ENCODE peak calls at places on chromosomes 6 and 20, in six cellular contexts. One of them, this sample, is unnamed.

GRCh38 chr6:110366241-110366640 is 8.1 kb upstream of the METTL24 start:
- DNase-seq in heart left ventricle: no peak
- DNase-seq in tibial nerve: no peak
- DNase-seq in nephron progenitor cell: no peak
- DNase-seq in glutamatergic neuron: no peak
- DNase-seq in astrocyte of the spinal cord: no peak
- DNase-seq in this sample: no peak

GRCh38 chr6:125790403-125791150 is at the start of gene NCOA7:
- DNase-seq in glutamatergic neuron: peak
- DNase-seq in astrocyte of the spinal cord: peak
- DNase-seq in heart left ventricle: peak
- DNase-seq in nephron progenitor cell: peak
- DNase-seq in tibial nerve: peak
- DNase-seq in this sample: peak

GRCh38 chr6:170090561-170090960 is 200.3 kb downstream of the DLL1 start:
- DNase-seq in glutamatergic neuron: no peak
- DNase-seq in tibial nerve: no peak
- DNase-seq in nephron progenitor cell: no peak
- DNase-seq in astrocyte of the spinal cord: no peak
- DNase-seq in heart left ventricle: no peak
- DNase-seq in this sample: no peak

GRCh38 chr6:136486357-136486756 is 63.9 kb downstream of the MAP7 start:
- DNase-seq in heart left ventricle: no peak
- DNase-seq in nephron progenitor cell: no peak
- DNase-seq in astrocyte of the spinal cord: no peak
- DNase-seq in tibial nerve: no peak
- DNase-seq in glutamatergic neuron: no peak
- DNase-seq in this sample: no peak

GRCh38 chr6:128111096-128111495 is 210.2 kb upstream of the THEMIS start:
- DNase-seq in tibial nerve: no peak
- DNase-seq in nephron progenitor cell: no peak
- DNase-seq in heart left ventricle: no peak
- DNase-seq in glutamatergic neuron: no peak
- DNase-seq in astrocyte of the spinal cord: peak
- DNase-seq in this sample: no peak

GRCh38 chr6:8939615-8940014 is 504.3 kb upstream of the SLC35B3 start:
- DNase-seq in nephron progenitor cell: no peak
- DNase-seq in tibial nerve: no peak
- DNase-seq in heart left ventricle: no peak
- DNase-seq in glutamatergic neuron: no peak
- DNase-seq in astrocyte of the spinal cord: no peak
- DNase-seq in this sample: no peak

GRCh38 chr6:90003941-90004340 is 109.7 kb downstream of the GJA10 start:
- DNase-seq in tibial nerve: no peak
- DNase-seq in glutamatergic neuron: no peak
- DNase-seq in heart left ventricle: no peak
- DNase-seq in astrocyte of the spinal cord: peak
- DNase-seq in nephron progenitor cell: no peak
- DNase-seq in this sample: no peak

GRCh38 chr6:132713355-132714134 is at the start of gene VNN1:
- DNase-seq in tibial nerve: peak
- DNase-seq in astrocyte of the spinal cord: no peak
- DNase-seq in glutamatergic neuron: no peak
- DNase-seq in heart left ventricle: peak
- DNase-seq in nephron progenitor cell: no peak
- DNase-seq in this sample: peak

GRCh38 chr6:138382498-138383265 is 5.0 kb downstream of the SMIM28 start:
- DNase-seq in glutamatergic neuron: no peak
- DNase-seq in tibial nerve: no peak
- DNase-seq in nephron progenitor cell: no peak
- DNase-seq in astrocyte of the spinal cord: no peak
- DNase-seq in heart left ventricle: no peak
- DNase-seq in this sample: no peak

GRCh38 chr20:22630698-22631097 is 46.3 kb upstream of the FOXA2 start:
- DNase-seq in heart left ventricle: no peak
- DNase-seq in glutamatergic neuron: peak
- DNase-seq in tibial nerve: no peak
- DNase-seq in astrocyte of the spinal cord: no peak
- DNase-seq in nephron progenitor cell: no peak
- DNase-seq in this sample: no peak

GRCh38 chr6:151293621-151294020 is 53.9 kb downstream of the AKAP12 start:
- DNase-seq in tibial nerve: no peak
- DNase-seq in astrocyte of the spinal cord: no peak
- DNase-seq in nephron progenitor cell: no peak
- DNase-seq in heart left ventricle: no peak
- DNase-seq in glutamatergic neuron: no peak
- DNase-seq in this sample: no peak

GRCh38 chr6:29005183-29005885 is at the start of gene ZNF311:
- DNase-seq in astrocyte of the spinal cord: peak
- DNase-seq in tibial nerve: peak
- DNase-seq in nephron progenitor cell: no peak
- DNase-seq in heart left ventricle: peak
- DNase-seq in glutamatergic neuron: peak
- DNase-seq in this sample: peak

GRCh38 chr20:34285450-34285849 is 17.7 kb downstream of the AHCY start:
- DNase-seq in nephron progenitor cell: no peak
- DNase-seq in tibial nerve: no peak
- DNase-seq in glutamatergic neuron: no peak
- DNase-seq in heart left ventricle: no peak
- DNase-seq in astrocyte of the spinal cord: no peak
- DNase-seq in this sample: no peak

GRCh38 chr6:150659046-150659763 is 59.5 kb downstream of the PLEKHG1 start:
- DNase-seq in nephron progenitor cell: no peak
- DNase-seq in heart left ventricle: no peak
- DNase-seq in tibial nerve: no peak
- DNase-seq in astrocyte of the spinal cord: no peak
- DNase-seq in glutamatergic neuron: no peak
- DNase-seq in this sample: no peak

GRCh38 chr6:128519132-128519930 is 1.1 kb downstream of the PTPRK start:
- DNase-seq in tibial nerve: no peak
- DNase-seq in nephron progenitor cell: peak
- DNase-seq in astrocyte of the spinal cord: peak
- DNase-seq in heart left ventricle: peak
- DNase-seq in glutamatergic neuron: peak
- DNase-seq in this sample: peak

GRCh38 chr6:118650500-118651281 is 700 bp downstream of the CEP85L start:
- DNase-seq in astrocyte of the spinal cord: peak
- DNase-seq in glutamatergic neuron: peak
- DNase-seq in heart left ventricle: peak
- DNase-seq in nephron progenitor cell: peak
- DNase-seq in tibial nerve: peak
- DNase-seq in this sample: peak

GRCh38 chr6:11374036-11375010 is 141.9 kb upstream of the NEDD9 start:
- DNase-seq in tibial nerve: no peak
- DNase-seq in heart left ventricle: no peak
- DNase-seq in glutamatergic neuron: no peak
- DNase-seq in nephron progenitor cell: no peak
- DNase-seq in astrocyte of the spinal cord: no peak
- DNase-seq in this sample: no peak

GRCh38 chr6:128515550-128516513 is 4.6 kb downstream of the PTPRK start:
- DNase-seq in heart left ventricle: no peak
- DNase-seq in nephron progenitor cell: no peak
- DNase-seq in glutamatergic neuron: no peak
- DNase-seq in astrocyte of the spinal cord: peak
- DNase-seq in tibial nerve: no peak
- DNase-seq in this sample: peak

GRCh38 chr6:144434308-144434990 is 149.3 kb downstream of the UTRN start:
- DNase-seq in glutamatergic neuron: no peak
- DNase-seq in heart left ventricle: no peak
- DNase-seq in nephron progenitor cell: no peak
- DNase-seq in astrocyte of the spinal cord: peak
- DNase-seq in tibial nerve: no peak
- DNase-seq in this sample: peak

GRCh38 chr6:37007340-37008043 is 2.0 kb downstream of the FGD2 start:
- DNase-seq in astrocyte of the spinal cord: no peak
- DNase-seq in nephron progenitor cell: no peak
- DNase-seq in tibial nerve: peak
- DNase-seq in glutamatergic neuron: no peak
- DNase-seq in heart left ventricle: no peak
- DNase-seq in this sample: no peak

GRCh38 chr6:47724300-47724699 is 25.9 kb downstream of the ADGRF4 start:
- DNase-seq in nephron progenitor cell: no peak
- DNase-seq in glutamatergic neuron: no peak
- DNase-seq in astrocyte of the spinal cord: no peak
- DNase-seq in heart left ventricle: no peak
- DNase-seq in tibial nerve: no peak
- DNase-seq in this sample: no peak

GRCh38 chr20:62351469-62352401 is 15.4 kb downstream of the LAMA5 start:
- DNase-seq in astrocyte of the spinal cord: no peak
- DNase-seq in nephron progenitor cell: no peak
- DNase-seq in tibial nerve: no peak
- DNase-seq in heart left ventricle: no peak
- DNase-seq in glutamatergic neuron: peak
- DNase-seq in this sample: no peak

GRCh38 chr20:62354031-62354808 is 12.9 kb downstream of the LAMA5 start:
- DNase-seq in glutamatergic neuron: peak
- DNase-seq in nephron progenitor cell: no peak
- DNase-seq in tibial nerve: no peak
- DNase-seq in astrocyte of the spinal cord: no peak
- DNase-seq in heart left ventricle: no peak
- DNase-seq in this sample: no peak

GRCh38 chr20:62350629-62351422 is 16.3 kb downstream of the LAMA5 start:
- DNase-seq in glutamatergic neuron: peak
- DNase-seq in heart left ventricle: no peak
- DNase-seq in tibial nerve: no peak
- DNase-seq in nephron progenitor cell: no peak
- DNase-seq in astrocyte of the spinal cord: no peak
- DNase-seq in this sample: peak

GRCh38 chr20:62353289-62354030 is 13.7 kb downstream of the LAMA5 start:
- DNase-seq in heart left ventricle: no peak
- DNase-seq in glutamatergic neuron: peak
- DNase-seq in nephron progenitor cell: no peak
- DNase-seq in astrocyte of the spinal cord: no peak
- DNase-seq in tibial nerve: no peak
- DNase-seq in this sample: no peak

GRCh38 chr20:62352402-62353288 is 14.5 kb downstream of the LAMA5 start:
- DNase-seq in glutamatergic neuron: peak
- DNase-seq in heart left ventricle: peak
- DNase-seq in nephron progenitor cell: no peak
- DNase-seq in astrocyte of the spinal cord: peak
- DNase-seq in tibial nerve: no peak
- DNase-seq in this sample: peak
- TF ChIP-seq CTCF in glutamatergic neuron: no peak
- TF ChIP-seq CTCF in heart left ventricle: peak
- TF ChIP-seq CTCF in nephron progenitor cell: no peak
- TF ChIP-seq CTCF in astrocyte of the spinal cord: peak
- TF ChIP-seq CTCF in tibial nerve: peak
- TF ChIP-seq CTCF in this sample: peak

GRCh38 chr20:39571171-39571570 is 609.0 kb downstream of the DHX35 start:
- DNase-seq in nephron progenitor cell: no peak
- DNase-seq in tibial nerve: no peak
- DNase-seq in glutamatergic neuron: no peak
- DNase-seq in astrocyte of the spinal cord: no peak
- DNase-seq in heart left ventricle: no peak
- DNase-seq in this sample: no peak
- TF ChIP-seq CTCF in nephron progenitor cell: no peak
- TF ChIP-seq CTCF in tibial nerve: no peak
- TF ChIP-seq CTCF in glutamatergic neuron: no peak
- TF ChIP-seq CTCF in astrocyte of the spinal cord: no peak
- TF ChIP-seq CTCF in heart left ventricle: no peak
- TF ChIP-seq CTCF in this sample: no peak

GRCh38 chr6:21310736-21311135 is 282.8 kb upstream of the SOX4 start:
- DNase-seq in glutamatergic neuron: no peak
- DNase-seq in tibial nerve: no peak
- DNase-seq in heart left ventricle: no peak
- DNase-seq in astrocyte of the spinal cord: no peak
- DNase-seq in nephron progenitor cell: no peak
- DNase-seq in this sample: no peak

GRCh38 chr6:21300439-21300838 is 293.1 kb upstream of the SOX4 start:
- DNase-seq in astrocyte of the spinal cord: no peak
- DNase-seq in tibial nerve: no peak
- DNase-seq in heart left ventricle: no peak
- DNase-seq in nephron progenitor cell: no peak
- DNase-seq in glutamatergic neuron: no peak
- DNase-seq in this sample: no peak

GRCh38 chr6:21309791-21310190 is 283.8 kb upstream of the SOX4 start:
- DNase-seq in heart left ventricle: no peak
- DNase-seq in glutamatergic neuron: no peak
- DNase-seq in tibial nerve: no peak
- DNase-seq in astrocyte of the spinal cord: no peak
- DNase-seq in nephron progenitor cell: peak
- DNase-seq in this sample: no peak

GRCh38 chr6:21305827-21306469 is 287.6 kb upstream of the SOX4 start:
- DNase-seq in astrocyte of the spinal cord: peak
- DNase-seq in tibial nerve: no peak
- DNase-seq in heart left ventricle: no peak
- DNase-seq in nephron progenitor cell: no peak
- DNase-seq in glutamatergic neuron: no peak
- DNase-seq in this sample: peak
- TF ChIP-seq CTCF in astrocyte of the spinal cord: peak
- TF ChIP-seq CTCF in tibial nerve: no peak
- TF ChIP-seq CTCF in heart left ventricle: no peak
- TF ChIP-seq CTCF in nephron progenitor cell: no peak
- TF ChIP-seq CTCF in glutamatergic neuron: no peak
- TF ChIP-seq CTCF in this sample: no peak

DNA sequence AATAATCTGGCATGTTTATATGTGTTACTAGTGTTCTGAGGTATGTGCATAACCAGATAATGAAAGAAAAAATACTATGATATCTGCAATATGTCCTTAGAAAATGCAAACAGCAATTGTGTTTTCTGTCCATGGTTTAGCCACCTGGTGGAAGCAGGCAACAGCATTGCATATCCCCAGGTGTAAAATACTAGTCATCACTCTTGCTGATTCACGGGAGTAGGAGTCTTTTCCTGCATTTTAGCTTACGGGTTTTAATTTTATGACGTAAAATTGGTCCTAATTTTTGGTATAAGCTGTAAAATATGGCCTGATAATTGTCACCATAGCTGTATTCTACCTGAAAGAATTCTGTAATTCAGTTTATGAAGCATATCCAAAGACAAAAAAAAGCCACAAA is 2.5 kb downstream of the RNF182 start:
- DNase-seq in astrocyte of the spinal cord: no peak
- DNase-seq in nephron progenitor cell: no peak
- DNase-seq in heart left ventricle: no peak
- DNase-seq in glutamatergic neuron: no peak
- DNase-seq in tibial nerve: no peak
- DNase-seq in this sample: peak
- TF ChIP-seq CTCF in astrocyte of the spinal cord: no peak
- TF ChIP-seq CTCF in nephron progenitor cell: no peak
- TF ChIP-seq CTCF in heart left ventricle: no peak
- TF ChIP-seq CTCF in glutamatergic neuron: no peak
- TF ChIP-seq CTCF in tibial nerve: no peak
- TF ChIP-seq CTCF in this sample: no peak

GRCh38 chr20:37904845-37905244 is 1.9 kb downstream of the VSTM2L start:
- DNase-seq in nephron progenitor cell: no peak
- DNase-seq in astrocyte of the spinal cord: no peak
- DNase-seq in glutamatergic neuron: no peak
- DNase-seq in tibial nerve: no peak
- DNase-seq in heart left ventricle: no peak
- DNase-seq in this sample: no peak

GRCh38 chr20:37901667-37902503 is 1.0 kb upstream of the VSTM2L start:
- DNase-seq in astrocyte of the spinal cord: peak
- DNase-seq in glutamatergic neuron: no peak
- DNase-seq in nephron progenitor cell: peak
- DNase-seq in tibial nerve: no peak
- DNase-seq in heart left ventricle: no peak
- DNase-seq in this sample: peak

GRCh38 chr20:37904008-37904675 is 1.2 kb downstream of the VSTM2L start:
- DNase-seq in astrocyte of the spinal cord: no peak
- DNase-seq in tibial nerve: no peak
- DNase-seq in glutamatergic neuron: no peak
- DNase-seq in nephron progenitor cell: no peak
- DNase-seq in heart left ventricle: no peak
- DNase-seq in this sample: no peak

GRCh38 chr20:37902504-37903313 is at the start of gene VSTM2L:
- DNase-seq in astrocyte of the spinal cord: peak
- DNase-seq in heart left ventricle: no peak
- DNase-seq in nephron progenitor cell: peak
- DNase-seq in tibial nerve: no peak
- DNase-seq in glutamatergic neuron: peak
- DNase-seq in this sample: peak

GRCh38 chr20:37903317-37904007 is 535 bp downstream of the VSTM2L start:
- DNase-seq in heart left ventricle: no peak
- DNase-seq in tibial nerve: no peak
- DNase-seq in astrocyte of the spinal cord: no peak
- DNase-seq in glutamatergic neuron: no peak
- DNase-seq in nephron progenitor cell: no peak
- DNase-seq in this sample: no peak
- TF ChIP-seq CTCF in heart left ventricle: peak
- TF ChIP-seq CTCF in tibial nerve: no peak
- TF ChIP-seq CTCF in astrocyte of the spinal cord: peak
- TF ChIP-seq CTCF in glutamatergic neuron: peak
- TF ChIP-seq CTCF in nephron progenitor cell: peak
- TF ChIP-seq CTCF in this sample: peak